ENCODE peak calls at places on chromosomes 1 and 21, in six cellular contexts. I, G, W, F, N and O are unnamed samples.
A peak's percentile ranks its signal among the peaks of the same experiment; 100 is the strongest.

GRCh38 chr1:157512036-157512969 is 40.0 kb downstream of the FCRL5 start:
- DNase-seq in I (no peak), G (no peak), W (no peak), F (no peak), N (no peak), O (no peak)

GRCh38 chr1:151705739-151706463 is 10.7 kb downstream of the CELF3 start:
- DNase-seq in I (no peak), G (peak; percentile 48), W (no peak), F (no peak), N (no peak), O (no peak)

GRCh38 chr1:190436615-190437014 is 41.0 kb downstream of the BRINP3 start:
- DNase-seq in I (no peak), G (no peak), W (no peak), F (no peak), N (peak; percentile 70), O (no peak)

GRCh38 chr1:6123083-6123482 is 57.0 kb downstream of the CHD5 start:
- DNase-seq in I (no peak), G (no peak), W (no peak), F (no peak), N (no peak), O (peak; percentile 29)

GRCh38 chr1:115534106-115534505 is 107.7 kb upstream of the VANGL1 start:
- DNase-seq in I (no peak), G (no peak), W (no peak), F (no peak), N (no peak), O (no peak)

GRCh38 chr21:26966978-26967913 is at the start of gene ADAMTS5:
- DNase-seq in I (peak; percentile 68), G (peak; percentile 15), W (no peak), F (peak; percentile 39), N (peak; percentile 77), O (peak; percentile 87)

GRCh38 chr1:19336543-19336942 is 24.4 kb downstream of the SLC66A1 start:
- DNase-seq in I (no peak), G (no peak), W (no peak), F (no peak), N (no peak), O (no peak)

GRCh38 chr1:98325646-98326441 is 335.7 kb upstream of the SNX7 start:
- DNase-seq in I (no peak), G (peak; percentile 54), W (peak; percentile 70), F (peak; percentile 93), N (peak; percentile 92), O (peak; percentile 86)

GRCh38 chr1:56709269-56709880 is 64.3 kb downstream of the PRKAA2 start:
- DNase-seq in I (peak; percentile 65), G (no peak), W (no peak), F (no peak), N (peak; percentile 76), O (no peak)

GRCh38 chr1:246782120-246782900 is 58.1 kb downstream of the SCCPDH start:
- DNase-seq in I (no peak), G (no peak), W (no peak), F (no peak), N (peak; percentile 93), O (no peak)

GRCh38 chr1:62448221-62448933 is 11.5 kb downstream of the USP1 start:
- DNase-seq in I (no peak), G (no peak), W (no peak), F (no peak), N (no peak), O (no peak)

GRCh38 chr1:14997646-14998276 is 155.8 kb upstream of the TMEM51 start:
- DNase-seq in I (no peak), G (no peak), W (no peak), F (no peak), N (no peak), O (no peak)

GRCh38 chr1:200981278-200981677 is 42.2 kb downstream of the KIF21B start:
- DNase-seq in I (no peak), G (no peak), W (no peak), F (no peak), N (no peak), O (no peak)

GRCh38 chr1:232704694-232705680 is 75.1 kb upstream of the SIPA1L2 start:
- DNase-seq in I (no peak), G (peak; percentile 53), W (peak; percentile 91), F (no peak), N (peak; percentile 93), O (no peak)

GRCh38 chr1:7751174-7751573 is 19.9 kb upstream of the VAMP3 start:
- DNase-seq in I (no peak), G (no peak), W (no peak), F (no peak), N (no peak), O (no peak)

GRCh38 chr1:7749126-7749525 is 22.0 kb upstream of the VAMP3 start:
- DNase-seq in I (no peak), G (no peak), W (no peak), F (no peak), N (no peak), O (no peak)

GRCh38 chr1:7755448-7755847 is 15.6 kb upstream of the VAMP3 start:
- DNase-seq in I (peak; percentile 43), G (no peak), W (no peak), F (no peak), N (peak; percentile 6), O (no peak)

GRCh38 chr1:7752512-7753417 is 18.3 kb upstream of the VAMP3 start:
- DNase-seq in I (peak; percentile 90), G (peak; percentile 62), W (peak; percentile 89), F (no peak), N (peak; percentile 77), O (no peak)

GRCh38 chr1:7754234-7754633 is 16.9 kb upstream of the VAMP3 start:
- DNase-seq in I (no peak), G (no peak), W (no peak), F (no peak), N (no peak), O (no peak)
- H3K36me3 ChIP-seq in I (no peaks in the 10 kb centered on the region), G (no peaks in the 10 kb centered on the region), W (no peaks in the 10 kb centered on the region), F (no peaks in the 10 kb centered on the region), N (no peaks in the 10 kb centered on the region), O (no peaks in the 10 kb centered on the region)

DNA sequence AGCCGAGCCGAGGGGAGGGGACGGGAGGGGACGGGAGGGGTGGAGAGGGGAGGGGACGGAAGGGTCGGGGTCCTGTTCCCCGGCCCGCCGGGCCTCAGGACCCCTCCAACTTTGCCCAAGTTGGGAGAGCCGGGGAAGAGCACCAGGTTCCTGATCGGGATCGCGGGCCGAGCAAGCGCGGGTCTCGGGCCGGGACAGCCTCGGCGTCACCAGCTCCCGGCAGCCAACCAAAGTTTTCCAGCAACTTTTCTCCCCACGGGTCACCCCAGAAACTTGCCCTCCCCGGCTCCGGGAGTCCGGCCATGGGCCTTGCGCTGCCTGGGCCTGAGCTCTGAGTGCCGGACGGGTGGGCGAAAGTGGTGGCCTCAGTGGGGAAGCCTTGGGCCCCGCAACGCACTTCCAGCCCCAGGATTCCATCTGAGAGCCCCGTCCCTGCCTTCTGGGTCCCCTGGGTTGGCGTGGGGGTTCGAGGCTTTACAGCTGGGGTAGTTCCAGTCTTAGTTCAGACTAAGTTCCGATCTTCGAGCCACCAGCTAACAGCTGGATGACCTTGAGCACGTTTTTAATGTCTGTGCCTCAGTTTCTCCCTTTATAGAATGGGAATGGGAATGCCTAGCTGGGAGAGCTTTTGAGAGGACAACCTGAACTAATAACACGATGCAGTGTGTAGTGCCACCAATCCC is 458 bp downstream of the ZC3H12A start:
- DNase-seq in I (no peak), G (peak; percentile 38), W (peak; percentile 65), F (no peak), N (no peak), O (peak; percentile 88)
- H3K4me1 ChIP-seq in I (peaks cover 11% of the 10 kb centered on the region), G (peaks cover 79% of the 10 kb centered on the region), W (peaks cover 66% of the 10 kb centered on the region), F (peaks cover 30% of the 10 kb centered on the region), N (peaks cover 52% of the 10 kb centered on the region), O (peaks cover 42% of the 10 kb centered on the region)

GRCh38 chr1:182602945-182603645 is 1.1 kb downstream of the RGS16 start:
- DNase-seq in I (no peak), G (no peak), W (peak; percentile 49), F (no peak), N (no peak), O (no peak)
- H3K4me3 ChIP-seq in I (peak overlapping the region; percentile 42), G (peak overlapping the region; percentile 53), W (peak overlapping the region; percentile 53), F (no peak overlapping the region), N (no peak overlapping the region), O (peak overlapping the region; percentile 63)

GRCh38 chr21:34791776-34792503 is 123.1 kb downstream of the CLIC6 start:
- DNase-seq in I (no peak), G (no peak), W (no peak), F (no peak), N (no peak), O (peak; percentile 63)
- H3K36me3 ChIP-seq in I (no peaks in the 10 kb centered on the region), G (no peaks in the 10 kb centered on the region), W (no peaks in the 10 kb centered on the region), F (peaks cover 64% of the 10 kb centered on the region), N (peaks cover 19% of the 10 kb centered on the region), O (no peaks in the 10 kb centered on the region)

GRCh38 chr1:150576794-150577556 is 2.4 kb downstream of the MCL1 start:
- DNase-seq in I (no peak), G (no peak), W (no peak), F (no peak), N (peak; percentile 46), O (no peak)
- H3K4me1 ChIP-seq in I (peaks cover 30% of the 10 kb centered on the region), G (peaks cover 57% of the 10 kb centered on the region), W (peaks cover 48% of the 10 kb centered on the region), F (peaks cover 44% of the 10 kb centered on the region), N (peaks cover 13% of the 10 kb centered on the region), O (peaks cover 18% of the 10 kb centered on the region)

DNA sequence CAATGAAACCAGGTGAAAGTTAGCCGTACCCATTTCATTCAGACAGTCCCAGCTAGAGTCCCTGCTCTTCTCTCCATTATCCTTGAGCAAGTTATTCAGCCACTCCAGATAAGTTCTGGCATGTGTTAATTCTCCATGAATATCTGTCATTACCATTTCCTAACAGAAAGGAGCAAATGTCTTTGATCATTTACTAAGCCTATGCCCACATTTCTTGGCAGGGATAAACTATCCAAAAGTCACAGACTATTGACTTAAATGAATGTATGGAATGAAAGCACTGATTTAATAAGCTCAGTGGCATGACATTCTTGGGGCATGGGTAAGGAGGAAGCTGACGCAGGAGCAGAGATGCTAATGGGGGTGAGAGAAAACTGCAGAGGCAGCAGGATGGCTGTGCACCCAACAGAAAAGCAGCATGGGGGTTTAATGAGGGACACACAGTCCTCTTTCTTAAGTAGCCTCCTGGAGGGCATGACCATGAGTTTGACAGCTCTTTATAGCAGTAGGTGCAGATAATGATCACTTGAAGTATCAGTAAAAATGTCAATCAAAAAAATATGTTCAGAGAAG is 17.6 kb upstream of the DHCR24 start:
- DNase-seq in I (no peak), G (no peak), W (no peak), F (no peak), N (peak; percentile 34), O (no peak)
- H3K4me3 ChIP-seq in I (no peak overlapping the region), G (no peak overlapping the region), W (no peak overlapping the region), F (no peak overlapping the region), N (no peak overlapping the region), O (no peak overlapping the region)

DNA sequence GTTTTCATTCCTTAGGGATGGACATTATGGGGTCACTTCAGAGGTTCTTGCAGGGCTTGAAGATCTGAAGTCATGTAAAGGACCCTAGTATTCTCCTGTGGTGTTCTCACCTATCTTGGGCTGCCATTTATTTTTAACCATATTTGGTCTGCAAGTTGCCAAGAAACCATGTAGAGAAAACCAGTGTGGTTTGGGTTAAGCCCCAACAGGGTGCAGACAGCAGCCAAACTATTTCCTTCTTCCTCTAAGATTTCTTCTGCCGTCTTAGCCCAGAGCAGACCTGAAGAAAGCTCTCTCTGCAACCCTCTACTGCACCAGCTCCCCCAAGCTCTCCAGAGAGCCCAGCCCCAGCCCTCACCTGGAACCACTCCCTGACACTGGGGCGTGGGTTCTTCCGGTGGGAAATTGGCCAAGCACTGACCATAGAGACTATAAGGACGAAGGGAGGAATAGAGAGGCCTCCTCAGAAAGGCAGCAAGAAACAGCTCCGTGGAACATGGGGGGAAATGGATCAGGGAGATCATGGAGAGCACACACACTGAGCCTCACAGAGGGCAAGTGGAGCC is 136.6 kb downstream of the SYF2 start:
- DNase-seq in I (no peak), G (no peak), W (no peak), F (no peak), N (no peak), O (no peak)
- H3K36me3 ChIP-seq in I (no peaks in the 10 kb centered on the region), G (no peaks in the 10 kb centered on the region), W (no peaks in the 10 kb centered on the region), F (no peaks in the 10 kb centered on the region), N (no peaks in the 10 kb centered on the region), O (no peaks in the 10 kb centered on the region)

GRCh38 chr1:91826248-91826647 is 59.7 kb downstream of the TGFBR3 start:
- DNase-seq in I (no peak), G (no peak), W (no peak), F (no peak), N (no peak), O (no peak)
- H3K4me1 ChIP-seq in I (peaks cover 6% of the 10 kb centered on the region), G (peaks cover 47% of the 10 kb centered on the region), W (peaks cover 12% of the 10 kb centered on the region), F (no peaks in the 10 kb centered on the region), N (peaks cover 9% of the 10 kb centered on the region), O (peaks cover 54% of the 10 kb centered on the region)